ENCODE peak calls at places on chromosome 13, in seven cellular contexts. G is SK-N-SH, H is K562, I is HepG2, U is H1, Y is GM12878, F is NT2/D1. S is an unnamed sample.
A peak's percentile ranks its signal among the peaks of the same experiment; 100 is the strongest.

GRCh38 chr13:106533940-106534843 is 1.3 kb downstream of the EFNB2 start:
- DNase-seq in F (no peak), Y (no peak), H (no peak), I (no peak), G (peak; percentile 64), U (peak; percentile 72), S (no peak)

GRCh38 chr13:93036380-93036779 is 190.2 kb upstream of the GPC6 start:
- DNase-seq in G (no peak), F (no peak), U (no peak), Y (no peak), H (no peak), I (no peak), S (no peak)

GRCh38 chr13:30791354-30791921 is 56.1 kb downstream of the ALOX5AP start:
- DNase-seq in I (no peak), F (no peak), H (no peak), G (peak; percentile 82), Y (no peak), U (no peak), S (no peak)

GRCh38 chr13:43095771-43096719 is 72.7 kb downstream of the DNAJC15 start:
- DNase-seq in U (no peak), H (no peak), Y (no peak), G (no peak), F (no peak), I (no peak), S (no peak)

GRCh38 chr13:27054760-27055159 is 116.9 kb downstream of the USP12 start:
- DNase-seq in Y (no peak), H (no peak), G (no peak), U (no peak), F (no peak), I (no peak), S (no peak)

GRCh38 chr13:52850396-52851152 is 2.1 kb upstream of the PCDH8 start:
- DNase-seq in U (peak; percentile 94), F (peak; percentile 83), I (peak; percentile 25), G (peak; percentile 71), Y (no peak), H (no peak), S (no peak)

GRCh38 chr13:114090476-114090875 is 41.9 kb downstream of the RASA3 start:
- DNase-seq in U (no peak), F (no peak), I (no peak), G (no peak), Y (no peak), H (no peak), S (no peak)

GRCh38 chr13:110347535-110348308 is 40.6 kb downstream of the COL4A2 start:
- DNase-seq in I (peak; percentile 7), G (no peak), Y (no peak), F (no peak), U (no peak), H (no peak), S (peak; percentile 41)

GRCh38 chr13:109288151-109288709 is 498.2 kb downstream of the IRS2 start:
- DNase-seq in I (no peak), H (no peak), G (no peak), U (no peak), F (no peak), Y (no peak), S (no peak)

GRCh38 chr13:39038569-39038898 is 278 bp downstream of the NHLRC3 start:
- DNase-seq in I (peak; percentile 17), H (peak; percentile 4), U (no peak), F (no peak), Y (no peak), G (no peak), S (no peak)

GRCh38 chr13:31242935-31243334 is 43.2 kb downstream of the B3GLCT start:
- DNase-seq in F (no peak), H (no peak), Y (no peak), G (no peak), I (no peak), U (no peak), S (no peak)

GRCh38 chr13:112140366-112140765 is 73.4 kb downstream of the SOX1 start:
- DNase-seq in F (no peak), Y (no peak), I (no peak), H (no peak), U (no peak), G (no peak), S (no peak)

GRCh38 chr13:77415253-77416127 is 88.6 kb upstream of the MYCBP2 start:
- DNase-seq in Y (peak; percentile 45), F (no peak), I (no peak), H (no peak), G (peak; percentile 1), U (no peak), S (no peak)

GRCh38 chr13:98972627-98973026 is 5.2 kb downstream of the DOCK9 start:
- DNase-seq in U (no peak), I (no peak), Y (no peak), F (peak; percentile 30), G (no peak), H (no peak), S (peak; percentile 78)

GRCh38 chr13:42305503-42305902 is 33.6 kb downstream of the AKAP11 start:
- DNase-seq in G (no peak), I (no peak), F (no peak), H (no peak), Y (no peak), U (no peak), S (no peak)

GRCh38 chr13:31201341-31202024 is 1.7 kb downstream of the B3GLCT start:
- DNase-seq in U (no peak), F (no peak), H (no peak), G (peak; percentile 44), Y (no peak), I (no peak), S (no peak)

GRCh38 chr13:108213946-108214345 is 1.4 kb downstream of the LIG4 start:
- DNase-seq in G (no peak), H (no peak), F (no peak), Y (no peak), U (no peak), I (no peak), S (no peak)

GRCh38 chr13:76289558-76289957 is 596.6 kb downstream of the KCTD12 start:
- DNase-seq in Y (no peak), U (no peak), I (no peak), H (no peak), G (no peak), F (no peak), S (no peak)

GRCh38 chr13:97124237-97124636 is 97.9 kb upstream of the MBNL2 start:
- DNase-seq in G (no peak), F (no peak), I (no peak), Y (no peak), H (no peak), U (no peak), S (no peak)

GRCh38 chr13:43816401-43816889 is 29.7 kb upstream of the ENOX1 start:
- DNase-seq in G (no peak), I (no peak), U (no peak), H (no peak), F (no peak), Y (no peak), S (no peak)

GRCh38 chr13:40963927-40964326 is 55.2 kb downstream of the ELF1 start:
- DNase-seq in U (no peak), H (peak; percentile 18), G (no peak), F (no peak), I (no peak), Y (no peak), S (peak; percentile 45)

GRCh38 chr13:93673885-93674284 is 447.3 kb downstream of the GPC6 start:
- DNase-seq in G (peak; percentile 41), F (no peak), I (no peak), Y (no peak), H (no peak), U (no peak), S (no peak)

GRCh38 chr13:26442541-26442940 is 114.9 kb upstream of the WASF3 start:
- DNase-seq in H (no peak), I (no peak), F (no peak), G (no peak), U (no peak), Y (no peak), S (no peak)

GRCh38 chr13:19772306-19772705 is 10.4 kb downstream of the PSPC1 start:
- DNase-seq in U (no peak), H (no peak), G (no peak), F (no peak), Y (no peak), I (no peak), S (no peak)

GRCh38 chr13:93603043-93603442 is 376.4 kb downstream of the GPC6 start:
- DNase-seq in I (no peak), Y (no peak), G (no peak), H (no peak), F (no peak), U (no peak), S (no peak)

GRCh38 chr13:75181906-75182305 is 300.1 kb downstream of the TBC1D4 start:
- DNase-seq in U (no peak), Y (no peak), G (no peak), F (no peak), H (no peak), I (no peak), S (no peak)

GRCh38 chr13:66660013-66660804 is 569.9 kb downstream of the PCDH9 start:
- DNase-seq in Y (no peak), H (no peak), I (no peak), G (no peak), F (no peak), U (no peak), S (no peak)

GRCh38 chr13:76882431-76882830 is 3.8 kb downstream of the KCTD12 start:
- DNase-seq in G (no peak), Y (no peak), I (no peak), H (no peak), F (no peak), U (no peak), S (no peak)

GRCh38 chr13:51538626-51539179 is 45.6 kb upstream of the WDFY2 start:
- DNase-seq in H (no peak), G (no peak), Y (no peak), U (no peak), F (no peak), I (no peak), S (no peak)
- TF ChIP-seq YY1 in H (no peak), G (no peak), Y (no peak), U (no peak), F (no peak), I (no peak), S (no peak)

GRCh38 chr13:81275666-81276258 is 934.8 kb upstream of the SPRY2 start:
- DNase-seq in U (peak; percentile 51), I (no peak), G (no peak), H (no peak), Y (no peak), F (no peak), S (no peak)
- TF ChIP-seq YY1 in U (peak; percentile 22), I (no peak), G (no peak), H (no peak), Y (no peak), F (no peak), S (no peak)

GRCh38 chr13:28584873-28585317 is 74.0 kb upstream of the POMP start:
- DNase-seq in F (no peak), G (no peak), H (no peak), I (no peak), U (no peak), Y (no peak), S (no peak)
- TF ChIP-seq YY1 in F (no peak), G (no peak), H (no peak), I (no peak), U (no peak), Y (no peak), S (no peak)

GRCh38 chr13:32527151-32527550 is 11.4 kb downstream of the N4BP2L2 start:
- DNase-seq in U (no peak), H (no peak), I (no peak), Y (no peak), G (no peak), F (no peak), S (no peak)
- TF ChIP-seq YY1 in U (no peak), H (no peak), I (no peak), Y (no peak), G (no peak), F (no peak), S (no peak)

GRCh38 chr13:35891973-35892441 is 239.2 kb downstream of the DCLK1 start:
- DNase-seq in Y (no peak), G (no peak), I (no peak), F (no peak), U (no peak), H (no peak), S (no peak)
- TF ChIP-seq YY1 in Y (no peak), G (no peak), I (no peak), F (no peak), U (no peak), H (no peak), S (no peak)